ENCODE peak calls at places on chromosomes 2 and 18, in six cellular contexts. H is NT2/D1, Y is upper lobe of right lung, C is transverse colon, X is adrenal gland, E is PC-9. U is an unnamed sample.
A peak's percentile ranks its signal among the peaks of the same experiment; 100 is the strongest.

GRCh38 chr18:44474596-44474995 is 206.1 kb upstream of the SETBP1 start:
- DNase-seq in Y (no peak), E (no peak), H (no peak), X (no peak), C (no peak), U (no peak)

GRCh38 chr2:71618327-71619113 is 165.2 kb downstream of the DYSF start:
- DNase-seq in H (no peak), E (no peak), Y (no peak), X (peak; percentile 16), C (no peak), U (peak; percentile 63)

GRCh38 chr2:41922177-41922576 is 125.6 kb upstream of the PKDCC start:
- DNase-seq in E (peak; percentile 97), H (no peak), Y (no peak), C (no peak), X (no peak), U (peak; percentile 40)

GRCh38 chr2:70921839-70922590 is 13.7 kb upstream of the ATP6V1B1 start:
- DNase-seq in Y (no peak), X (no peak), C (no peak), E (no peak), H (no peak), U (peak; percentile 93)

GRCh38 chr2:159219394-159219998 is 67.0 kb downstream of the WDSUB1 start:
- DNase-seq in H (no peak), E (no peak), C (no peak), Y (no peak), X (no peak), U (no peak)

GRCh38 chr2:70141754-70142589 is 48.8 kb downstream of the C2orf42 start:
- DNase-seq in C (no peak), H (no peak), E (no peak), Y (no peak), X (peak; percentile 81), U (peak; percentile 62)

GRCh38 chr2:118848381-118849225 is 1.2 kb upstream of the EN1 start:
- DNase-seq in X (no peak), H (no peak), C (no peak), E (no peak), Y (no peak), U (no peak)

GRCh38 chr2:128314348-128315121 is 4.1 kb downstream of the HS6ST1 start:
- DNase-seq in E (no peak), X (peak; percentile 59), Y (no peak), H (no peak), C (no peak), U (no peak)

GRCh38 chr2:24115057-24115456 is 8.1 kb downstream of the PFN4 start:
- DNase-seq in E (peak; percentile 46), Y (no peak), C (no peak), X (no peak), H (no peak), U (no peak)

GRCh38 chr2:237818066-237818473 is 19.5 kb downstream of the RBM44 start:
- DNase-seq in E (peak; percentile 88), X (no peak), H (no peak), Y (no peak), C (no peak), U (no peak)

GRCh38 chr2:157839822-157840221 is 36.3 kb downstream of the ACVR1 start:
- DNase-seq in Y (no peak), H (no peak), E (no peak), C (no peak), X (no peak), U (peak; percentile 55)

GRCh38 chr2:84077504-84077903 is 381.6 kb downstream of the SUCLG1 start:
- DNase-seq in E (no peak), X (peak; percentile 48), C (peak; percentile 17), H (peak; percentile 15), Y (no peak), U (peak; percentile 63)

GRCh38 chr2:119431155-119431975 is at the start of gene TMEM37:
- DNase-seq in Y (peak; percentile 88), E (peak; percentile 63), X (peak; percentile 82), C (peak; percentile 84), H (peak; percentile 78), U (peak; percentile 81)

GRCh38 chr2:165839610-165840009 is 45.6 kb upstream of the GALNT3 start:
- DNase-seq in C (no peak), H (no peak), E (no peak), X (no peak), Y (no peak), U (no peak)

GRCh38 chr2:53173126-53173525 is 594.5 kb upstream of the CHAC2 start:
- DNase-seq in C (no peak), E (no peak), X (no peak), H (no peak), Y (no peak), U (no peak)

GRCh38 chr2:63052411-63053234 is 2.0 kb downstream of the OTX1 start:
- DNase-seq in H (no peak), E (no peak), Y (no peak), C (no peak), X (no peak), U (no peak)

GRCh38 chr18:22667616-22668422 is 250.1 kb upstream of the CTAGE1 start:
- DNase-seq in Y (no peak), C (no peak), X (no peak), H (no peak), E (peak; percentile 82), U (no peak)

GRCh38 chr2:10432315-10433181 is 15.6 kb downstream of the ODC1 start:
- DNase-seq in X (peak; percentile 40), H (no peak), E (no peak), C (peak; percentile 75), Y (no peak), U (peak; percentile 84)

GRCh38 chr2:19738707-19739106 is 163.1 kb downstream of the TTC32 start:
- DNase-seq in C (peak; percentile 18), X (no peak), E (no peak), H (no peak), Y (no peak), U (peak; percentile 32)

DNA sequence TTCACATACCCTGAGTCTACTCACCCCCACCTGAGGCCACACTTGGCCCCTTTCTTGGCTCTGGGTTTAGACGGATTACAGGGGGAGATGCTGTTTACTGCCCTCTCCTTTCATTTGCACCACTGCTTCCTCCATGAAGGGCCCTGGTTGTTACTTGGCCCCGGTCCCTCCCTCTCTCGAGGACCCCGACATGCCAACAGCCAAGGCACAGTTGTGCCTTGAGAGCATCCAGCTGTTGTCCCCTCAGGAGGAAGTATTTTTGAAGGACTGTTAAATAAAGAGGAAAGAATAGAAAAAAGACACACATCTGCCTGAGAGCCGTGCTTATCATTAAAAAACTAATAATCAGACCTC is 44.0 kb downstream of the ITGB1BP1 start:
- DNase-seq in H (no peak), Y (peak; percentile 40), C (no peak), E (no peak), X (no peak), U (no peak)
- H3K36me3 ChIP-seq in H (peaks cover 27% of the 10 kb centered on the region), Y (no peaks in the 10 kb centered on the region), C (peaks cover 6% of the 10 kb centered on the region), E (peaks cover 41% of the 10 kb centered on the region), X (no peaks in the 10 kb centered on the region), U (peaks cover 19% of the 10 kb centered on the region)

GRCh38 chr2:101570121-101570520 is 95.2 kb upstream of the RFX8 start:
- DNase-seq in C (no peak), E (no peak), Y (no peak), X (no peak), H (no peak), U (no peak)
- H3K4me1 ChIP-seq in C (no peaks in the 10 kb centered on the region), E (peaks cover 17% of the 10 kb centered on the region), Y (no peaks in the 10 kb centered on the region), X (no peaks in the 10 kb centered on the region), H (peaks cover 3% of the 10 kb centered on the region), U (no peaks in the 10 kb centered on the region)

DNA sequence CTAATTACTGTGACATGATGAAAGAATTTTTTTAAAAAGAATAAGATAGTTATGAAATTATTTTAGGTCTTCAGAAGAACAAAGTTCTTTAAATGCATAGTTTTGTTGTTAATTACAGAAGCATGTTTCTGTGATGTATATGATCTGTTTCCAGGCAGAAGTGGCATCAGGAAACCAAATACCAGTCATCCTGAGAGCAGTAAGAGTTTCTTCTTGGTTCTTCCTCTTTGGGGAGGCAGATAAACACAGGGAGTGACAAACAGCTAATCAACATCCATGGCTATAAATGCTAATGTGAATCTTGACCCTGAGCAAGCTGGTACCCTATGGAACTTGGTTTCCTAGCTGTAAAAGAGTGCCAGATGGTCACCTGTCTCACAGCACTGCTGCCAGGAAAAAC is 29.2 kb downstream of the WIPF1 start:
- DNase-seq in H (no peak), Y (no peak), X (no peak), E (no peak), C (no peak), U (no peak)
- H3K36me3 ChIP-seq in H (peaks cover 37% of the 10 kb centered on the region), Y (peaks cover 80% of the 10 kb centered on the region), X (no peaks in the 10 kb centered on the region), E (no peaks in the 10 kb centered on the region), C (peaks cover 8% of the 10 kb centered on the region), U (peaks cover 8% of the 10 kb centered on the region)

GRCh38 chr18:48838166-48838775 is 112.5 kb downstream of the SMAD7 start:
- DNase-seq in H (no peak), X (no peak), C (no peak), E (no peak), Y (peak; percentile 51), U (no peak)

GRCh38 chr18:48837676-48838075 is 113.1 kb downstream of the SMAD7 start:
- DNase-seq in E (no peak), C (no peak), X (no peak), H (no peak), Y (peak; percentile 18), U (no peak)

GRCh38 chr18:48836231-48836805 is 114.4 kb downstream of the SMAD7 start:
- DNase-seq in X (no peak), E (no peak), H (no peak), Y (peak; percentile 40), C (no peak), U (no peak)

GRCh38 chr18:48835745-48836191 is 115.0 kb downstream of the SMAD7 start:
- DNase-seq in E (no peak), X (no peak), H (no peak), Y (peak; percentile 43), C (no peak), U (no peak)

DNA sequence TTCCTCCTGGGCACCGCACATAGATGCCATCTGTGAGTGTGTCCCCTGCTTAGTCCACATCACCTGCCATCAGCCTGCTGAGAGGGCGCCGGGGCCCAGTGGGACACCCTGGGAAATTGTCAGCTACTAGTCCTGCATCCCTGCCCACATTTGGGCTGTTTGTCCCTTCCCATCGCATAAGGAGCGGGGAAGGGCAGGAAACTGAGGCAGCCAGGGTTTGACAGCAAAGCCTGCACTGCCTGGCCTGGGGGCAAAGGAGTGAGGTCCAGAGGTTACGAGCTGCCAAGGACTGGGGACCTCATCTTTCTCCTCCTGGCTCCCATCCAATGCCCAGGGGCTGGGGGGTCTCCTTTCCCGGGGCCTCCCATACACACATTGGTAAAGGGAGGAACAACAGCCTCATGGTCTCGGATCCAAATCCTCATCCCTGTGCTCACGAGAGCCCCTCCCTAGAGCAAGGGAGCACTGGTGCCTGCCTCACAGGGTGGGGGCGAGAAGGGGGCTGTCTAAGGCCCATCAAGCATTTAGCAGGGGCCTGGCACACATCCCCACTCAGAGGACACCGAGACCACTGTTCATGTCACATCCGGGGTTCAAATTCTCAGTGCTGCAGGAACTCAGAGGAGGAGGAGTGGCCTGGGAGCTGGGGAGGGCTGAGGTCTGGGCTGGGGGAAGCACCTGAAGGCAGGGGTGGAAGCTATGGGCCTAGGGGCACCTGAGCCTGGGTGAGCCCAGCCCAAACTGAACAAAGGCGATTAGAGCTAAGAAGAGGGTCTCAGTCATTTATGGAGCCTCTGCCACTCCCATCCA is 113.8 kb downstream of the SMAD7 start:
- DNase-seq in C (no peak), H (no peak), X (no peak), E (no peak), Y (peak; percentile 47), U (no peak)
- H3K4me1 ChIP-seq in C (peaks cover 25% of the 10 kb centered on the region), H (peaks cover 27% of the 10 kb centered on the region), X (peaks cover 18% of the 10 kb centered on the region), E (peaks cover 82% of the 10 kb centered on the region), Y (peaks cover 62% of the 10 kb centered on the region), U (peaks cover 19% of the 10 kb centered on the region)

U was measured in SJCRH30.